ENCODE peak calls at places on chromosomes 16 and 17, in seven cellular contexts. Z is SK-N-SH, T is HCT116, G is HepG2, K is H1, R is K562, B is GM12878. N is an unnamed sample.

GRCh38 chr16:6932871-6933390 is 399.7 kb upstream of the RBFOX1 start:
- DNase-seq in Z (no peak), T (no peak), G (no peak), K (no peak), R (no peak), B (no peak), N (no peak)

GRCh38 chr16:11396241-11397048 is 51.2 kb downstream of the RMI2 start:
- DNase-seq in Z (peak), T (no peak), G (peak), K (peak), R (peak), B (no peak), N (peak)

GRCh38 chr17:76265624-76266243 is 586 bp downstream of the UBALD2 start:
- DNase-seq in Z (peak), T (no peak), G (no peak), K (no peak), R (peak), B (no peak), N (peak)

GRCh38 chr16:83187404-83187803 is 560.6 kb downstream of the CDH13 start:
- DNase-seq in Z (no peak), T (no peak), G (no peak), K (no peak), R (no peak), B (no peak), N (no peak)

GRCh38 chr16:79595261-79595660 is 5.3 kb downstream of the MAF start:
- DNase-seq in Z (no peak), T (no peak), G (no peak), K (no peak), R (no peak), B (no peak), N (no peak)

GRCh38 chr17:37607637-37608368 is 1.4 kb downstream of the SYNRG start:
- DNase-seq in Z (no peak), T (no peak), G (no peak), K (no peak), R (no peak), B (no peak), N (no peak)

GRCh38 chr17:75346906-75347305 is 57.7 kb upstream of the SLC25A19 start:
- DNase-seq in Z (no peak), T (no peak), G (no peak), K (no peak), R (peak), B (no peak), N (no peak)

GRCh38 chr16:14667347-14668266 is 26.5 kb downstream of the PLA2G10 start:
- DNase-seq in Z (no peak), T (no peak), G (no peak), K (no peak), R (no peak), B (no peak), N (no peak)

GRCh38 chr17:7440823-7441174 is 1.5 kb downstream of the FGF11 start:
- DNase-seq in Z (peak), T (no peak), G (no peak), K (no peak), R (peak), B (no peak), N (no peak)

GRCh38 chr16:79334127-79334526 is 266.4 kb downstream of the MAF start:
- DNase-seq in Z (no peak), T (no peak), G (peak), K (no peak), R (peak), B (no peak), N (no peak)

GRCh38 chr17:70270554-70270953 is 101.2 kb downstream of the KCNJ2 start:
- DNase-seq in Z (no peak), T (no peak), G (no peak), K (no peak), R (no peak), B (no peak), N (peak)

GRCh38 chr17:42554250-42555121 is 1.8 kb downstream of the HSD17B1 start:
- DNase-seq in Z (peak), T (no peak), G (peak), K (no peak), R (peak), B (no peak), N (peak)

GRCh38 chr17:43665038-43665386 is 3.3 kb upstream of the MEOX1 start:
- DNase-seq in Z (no peak), T (no peak), G (no peak), K (no peak), R (no peak), B (no peak), N (no peak)

GRCh38 chr17:27994586-27994985 is 47.9 kb upstream of the NLK start:
- DNase-seq in Z (no peak), T (no peak), G (no peak), K (no peak), R (no peak), B (no peak), N (no peak)

GRCh38 chr17:27991594-27991993 is 50.9 kb upstream of the NLK start:
- DNase-seq in Z (no peak), T (no peak), G (peak), K (no peak), R (no peak), B (no peak), N (no peak)

GRCh38 chr17:27990979-27991378 is 51.5 kb upstream of the NLK start:
- DNase-seq in Z (no peak), T (no peak), G (no peak), K (no peak), R (no peak), B (no peak), N (no peak)

GRCh38 chr17:27993723-27994310 is 48.7 kb upstream of the NLK start:
- DNase-seq in Z (no peak), T (no peak), G (no peak), K (no peak), R (no peak), B (no peak), N (no peak)

GRCh38 chr17:27993161-27993695 is 49.2 kb upstream of the NLK start:
- DNase-seq in Z (no peak), T (no peak), G (no peak), K (no peak), R (no peak), B (no peak), N (no peak)
- TF ChIP-seq JUND in Z (no peak), T (no peak), G (no peak), K (no peak), R (no peak), B (no peak), N (no peak)

GRCh38 chr16:74666010-74666421 is 661 bp downstream of the RFWD3 start:
- DNase-seq in Z (no peak), T (no peak), G (no peak), K (no peak), R (no peak), B (no peak), N (no peak)

GRCh38 chr16:74657873-74658642 is 8.6 kb downstream of the RFWD3 start:
- DNase-seq in Z (no peak), T (no peak), G (no peak), K (no peak), R (no peak), B (no peak), N (no peak)

GRCh38 chr16:74660383-74660782 is 6.3 kb downstream of the RFWD3 start:
- DNase-seq in Z (no peak), T (no peak), G (no peak), K (no peak), R (no peak), B (no peak), N (no peak)

GRCh38 chr16:74659041-74659440 is 7.6 kb downstream of the RFWD3 start:
- DNase-seq in Z (no peak), T (no peak), G (no peak), K (no peak), R (no peak), B (no peak), N (no peak)

DNA sequence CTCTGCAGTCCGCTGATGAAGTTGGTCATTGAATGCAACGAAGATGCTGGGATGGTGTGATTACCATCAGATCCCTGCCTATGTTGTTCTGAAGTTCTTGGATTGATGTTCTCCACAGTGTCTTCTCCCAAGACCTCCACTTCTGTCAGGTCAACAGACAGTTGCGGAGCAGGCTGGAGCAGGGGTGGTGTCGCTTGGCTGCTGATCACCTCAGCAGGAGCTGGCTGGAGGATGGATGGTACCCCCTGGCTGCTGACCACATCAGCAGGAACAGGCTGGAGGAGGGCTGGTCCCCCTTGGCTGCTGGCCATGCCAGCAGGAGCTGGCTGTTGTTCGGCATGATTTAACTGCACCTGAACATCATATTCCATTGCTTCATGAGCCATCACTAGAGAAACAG is 5.6 kb downstream of the RFWD3 start:
- DNase-seq in Z (no peak), T (no peak), G (no peak), K (no peak), R (no peak), B (no peak), N (no peak)
- TF ChIP-seq JUND in Z (no peak), T (no peak), G (no peak), K (no peak), R (no peak), B (no peak), N (no peak)

DNA sequence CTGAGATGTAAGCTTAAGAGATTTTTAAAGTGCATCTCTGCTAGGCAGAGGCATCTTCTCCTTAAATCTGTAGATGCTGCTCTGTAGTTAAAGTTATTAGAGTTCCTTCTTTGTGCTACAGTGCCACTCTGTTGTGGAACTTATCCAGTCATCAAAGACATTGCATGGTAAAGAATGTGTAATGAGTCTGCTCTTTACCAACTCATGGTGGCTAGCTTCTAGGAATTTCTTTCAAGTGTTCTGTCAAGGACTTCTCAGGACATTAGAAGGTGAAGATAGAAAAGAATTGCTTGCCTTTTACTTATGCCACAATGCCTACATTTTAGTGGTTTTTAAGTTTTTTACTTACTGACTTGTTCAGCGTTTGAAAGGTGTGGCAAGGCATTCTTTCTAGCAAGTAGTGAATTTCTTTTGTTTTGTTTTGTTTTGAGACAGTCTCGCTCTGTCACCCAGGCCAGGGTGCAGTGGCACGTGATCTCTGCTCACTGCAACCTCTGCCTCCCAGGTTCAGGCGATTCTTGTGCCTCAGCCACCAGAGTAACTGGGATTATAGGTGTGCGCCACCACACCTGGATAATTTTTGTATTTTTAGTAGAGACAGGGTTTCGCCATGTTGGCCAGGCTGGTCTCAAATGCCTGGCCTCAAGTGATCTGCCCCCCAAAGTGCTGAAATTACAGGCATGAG is 20.3 kb upstream of the ARL2BP start:
- DNase-seq in Z (no peak), T (no peak), G (no peak), K (no peak), R (no peak), B (no peak), N (no peak)
- TF ChIP-seq JUND in Z (no peak), T (no peak), G (no peak), K (no peak), R (no peak), B (no peak), N (no peak)

GRCh38 chr17:59617141-59617757 is 2.4 kb upstream of the CLTC start:
- DNase-seq in Z (no peak), T (no peak), G (no peak), K (no peak), R (no peak), B (no peak), N (no peak)
- TF ChIP-seq JUND in Z (no peak), T (no peak), G (no peak), K (no peak), R (no peak), B (no peak), N (no peak)

DNA sequence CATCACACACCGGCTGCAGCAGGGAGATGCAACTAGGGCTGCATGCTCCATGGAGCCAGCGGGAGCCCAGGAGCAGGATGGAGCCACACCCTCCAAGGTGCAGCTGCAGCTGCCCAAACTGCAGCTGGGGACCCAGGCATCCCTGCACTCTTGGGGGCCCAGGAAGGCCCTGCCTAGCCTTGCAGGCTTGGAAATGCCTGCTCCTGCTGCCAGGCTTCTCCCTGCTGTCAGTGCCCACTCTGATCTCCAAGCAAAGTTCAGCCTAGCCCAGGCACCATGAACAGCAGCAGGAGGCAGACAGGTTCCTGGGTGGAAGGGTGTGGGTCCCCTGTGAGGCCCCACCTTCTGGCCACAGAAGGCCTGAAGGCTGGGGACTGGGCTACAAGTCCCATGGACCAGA is 1057.1 kb downstream of the CDH8 start:
- DNase-seq in Z (no peak), T (no peak), G (no peak), K (no peak), R (no peak), B (no peak), N (no peak)
- TF ChIP-seq JUND in Z (no peak), T (no peak), G (no peak), K (no peak), R (no peak), B (no peak), N (no peak)

GRCh38 chr17:46837521-46837920 is 13.9 kb upstream of the WNT9B start:
- DNase-seq in Z (no peak), T (no peak), G (no peak), K (no peak), R (no peak), B (no peak), N (no peak)

GRCh38 chr17:46836500-46836899 is 14.9 kb upstream of the WNT9B start:
- DNase-seq in Z (no peak), T (no peak), G (no peak), K (no peak), R (no peak), B (no peak), N (no peak)

GRCh38 chr17:46842835-46843234 is 8.5 kb upstream of the WNT9B start:
- DNase-seq in Z (no peak), T (peak), G (no peak), K (no peak), R (peak), B (no peak), N (no peak)

GRCh38 chr17:46839211-46839610 is 12.2 kb upstream of the WNT9B start:
- DNase-seq in Z (no peak), T (no peak), G (no peak), K (no peak), R (no peak), B (no peak), N (no peak)

DNA sequence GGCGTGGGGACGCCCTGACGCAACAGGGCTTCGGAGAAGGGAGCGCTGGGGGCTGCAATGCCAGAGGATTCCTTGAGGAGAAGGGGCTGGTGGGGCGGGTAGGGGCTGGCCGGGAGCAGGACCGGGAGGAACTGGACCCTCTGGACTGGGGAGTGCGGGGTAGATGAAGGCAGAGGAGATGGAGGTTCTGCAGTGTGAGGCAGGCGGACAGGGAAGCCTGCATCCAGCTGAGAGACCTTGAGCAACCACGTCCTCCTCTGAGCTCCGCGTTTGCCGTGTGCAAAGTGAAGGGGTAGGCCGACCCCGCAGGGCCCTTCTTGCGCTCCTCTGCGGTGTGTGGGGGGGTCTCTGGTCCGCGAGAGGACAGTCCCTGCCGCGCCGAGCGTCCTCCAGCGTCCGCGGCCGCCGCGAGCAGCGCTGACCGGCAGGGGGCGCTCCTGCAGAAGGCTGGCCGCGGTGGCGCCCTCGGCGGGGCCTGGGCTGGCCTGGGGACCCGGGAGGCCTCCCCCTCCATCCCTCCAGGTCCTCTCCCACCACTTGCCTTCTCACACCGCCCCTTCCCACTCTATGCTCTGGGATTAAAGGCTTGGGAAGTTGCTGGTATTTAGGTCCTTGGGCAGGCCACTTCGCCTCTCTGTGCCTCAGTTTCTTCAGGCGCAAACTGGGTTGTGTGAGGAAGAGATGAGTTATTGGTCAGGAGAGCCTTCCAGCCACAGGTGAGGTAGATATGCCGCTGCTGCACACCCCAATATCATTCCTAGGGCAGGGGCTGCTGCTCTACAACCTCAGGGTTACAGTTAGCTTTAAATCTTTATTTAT is 9.6 kb upstream of the WNT9B start:
- DNase-seq in Z (peak), T (no peak), G (no peak), K (no peak), R (peak), B (no peak), N (no peak)
- TF ChIP-seq JUND in Z (no peak), T (no peak), G (no peak), K (no peak), R (no peak), B (no peak), N (no peak)

DNA sequence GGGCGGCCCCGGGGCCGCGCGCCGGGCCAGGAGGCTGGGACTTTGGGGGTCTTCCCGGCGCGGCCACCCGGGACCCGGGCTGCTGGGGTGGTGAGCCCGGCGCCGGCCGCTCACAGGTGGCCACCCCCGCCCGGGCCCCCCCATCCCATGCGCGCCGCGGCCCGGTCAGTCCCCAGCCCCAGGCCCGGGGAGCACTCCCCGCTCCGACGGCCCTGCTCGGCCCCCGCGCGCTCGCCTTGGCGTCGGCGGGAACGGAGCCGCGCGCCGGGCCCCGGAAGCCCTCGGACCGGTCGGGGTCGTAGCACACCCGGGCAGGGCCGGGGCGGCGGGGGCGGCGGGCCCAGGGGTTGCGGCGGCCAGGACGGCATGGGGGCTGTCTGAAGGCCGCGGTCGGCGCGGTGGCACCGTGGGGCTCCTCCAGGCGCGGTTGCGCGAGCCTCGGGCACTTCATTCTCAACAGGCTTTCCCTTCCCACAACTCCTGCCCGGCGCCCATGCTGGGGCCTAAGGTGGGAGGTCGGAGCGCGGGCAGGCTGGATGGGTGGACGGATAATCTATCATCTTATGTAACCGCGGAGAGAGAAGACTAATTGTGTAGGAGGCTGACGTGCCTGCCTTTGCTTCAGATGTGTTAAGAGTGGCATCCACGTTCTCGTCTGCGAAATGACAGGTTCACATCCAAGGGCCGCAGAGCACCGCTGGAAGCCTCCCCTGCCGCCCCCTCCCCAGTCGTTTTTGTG is 607 bp downstream of the BAIAP2 start:
- DNase-seq in Z (no peak), T (no peak), G (no peak), K (no peak), R (peak), B (no peak), N (no peak)
- TF ChIP-seq JUND in Z (no peak), T (no peak), G (no peak), K (no peak), R (no peak), B (no peak), N (no peak)

DNA sequence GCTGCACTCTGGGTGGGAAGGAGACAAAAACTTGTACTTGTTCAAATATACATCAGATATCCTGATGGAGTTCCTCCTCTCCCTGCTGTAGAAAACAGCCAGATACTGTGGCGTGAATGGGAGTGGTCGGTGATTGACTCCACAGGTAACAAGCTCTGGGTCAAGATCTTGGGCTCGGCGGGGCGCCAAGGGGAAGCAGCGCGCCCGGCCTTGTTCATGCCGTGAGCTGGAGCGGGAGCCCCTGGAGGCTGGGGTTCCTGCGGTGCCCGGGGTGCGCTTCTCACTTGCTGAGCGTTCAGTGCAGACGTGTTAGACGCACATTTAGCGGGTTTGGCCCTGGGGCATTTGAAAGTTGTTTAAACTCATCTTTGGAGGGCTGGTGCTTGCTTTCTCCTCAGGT is 44.4 kb downstream of the BANP start:
- DNase-seq in Z (no peak), T (no peak), G (no peak), K (no peak), R (no peak), B (no peak), N (no peak)
- TF ChIP-seq JUND in Z (no peak), T (no peak), G (no peak), K (no peak), R (no peak), B (no peak), N (no peak)

GRCh38 chr17:61774724-61775123 is 88.6 kb downstream of the BRIP1 start:
- DNase-seq in Z (no peak), T (no peak), G (no peak), K (no peak), R (no peak), B (no peak), N (no peak)
- TF ChIP-seq JUND in Z (no peak), T (no peak), G (no peak), K (no peak), R (no peak), B (no peak), N (no peak)

GRCh38 chr16:19005561-19006445 is 22.1 kb downstream of the TMC7 start:
- DNase-seq in Z (no peak), T (peak), G (peak), K (peak), R (no peak), B (no peak), N (no peak)

GRCh38 chr16:19008245-19008644 is 24.5 kb downstream of the TMC7 start:
- DNase-seq in Z (peak), T (no peak), G (peak), K (no peak), R (no peak), B (no peak), N (peak)

GRCh38 chr16:19011169-19011731 is 27.5 kb downstream of the TMC7 start:
- DNase-seq in Z (no peak), T (no peak), G (peak), K (no peak), R (no peak), B (no peak), N (no peak)

GRCh38 chr16:19006446-19007315 is 22.9 kb downstream of the TMC7 start:
- DNase-seq in Z (no peak), T (no peak), G (peak), K (no peak), R (no peak), B (no peak), N (no peak)

GRCh38 chr16:19008770-19009169 is 25.0 kb downstream of the TMC7 start:
- DNase-seq in Z (no peak), T (no peak), G (peak), K (no peak), R (no peak), B (no peak), N (no peak)
- TF ChIP-seq JUND in Z (no peak), T (no peak), G (no peak), K (no peak), R (no peak), B (no peak), N (no peak)

N was measured in T47D.